ENCODE peak calls at places on chromosomes 6 and 20, in nine cellular contexts. One of them, this sample, is unnamed.

GRCh38 chr6:75492769-75493168 is 831 bp downstream of the FILIP1 start:
- DNase-seq in RPMI7951: no peak
- DNase-seq in B cell: no peak
- DNase-seq in sigmoid colon: no peak
- DNase-seq in activated CD8-positive, alpha-beta memory T cell treated with anti-CD3 and anti-CD28 coated beads for 24 hours: no peak
- DNase-seq in DMS79: no peak
- DNase-seq in fibroblast of pulmonary artery: no peak
- DNase-seq in activated T-helper 1 cell treated with Interleukin-2 at 50 U/mL for 16 hours: no peak
- DNase-seq in foreskin fibroblast: no peak
- DNase-seq in this sample: no peak

GRCh38 chr6:159555082-159555481 is 138.0 kb downstream of the SOD2 start:
- DNase-seq in sigmoid colon: no peak
- DNase-seq in activated CD8-positive, alpha-beta memory T cell treated with anti-CD3 and anti-CD28 coated beads for 24 hours: no peak
- DNase-seq in foreskin fibroblast: no peak
- DNase-seq in activated T-helper 1 cell treated with Interleukin-2 at 50 U/mL for 16 hours: no peak
- DNase-seq in B cell: no peak
- DNase-seq in fibroblast of pulmonary artery: no peak
- DNase-seq in DMS79: no peak
- DNase-seq in RPMI7951: no peak
- DNase-seq in this sample: no peak

GRCh38 chr20:57374343-57374930 is 16.8 kb upstream of the RBM38 start:
- DNase-seq in B cell: no peak
- DNase-seq in activated T-helper 1 cell treated with Interleukin-2 at 50 U/mL for 16 hours: no peak
- DNase-seq in DMS79: no peak
- DNase-seq in foreskin fibroblast: no peak
- DNase-seq in sigmoid colon: peak; percentile 57
- DNase-seq in RPMI7951: no peak
- DNase-seq in activated CD8-positive, alpha-beta memory T cell treated with anti-CD3 and anti-CD28 coated beads for 24 hours: no peak
- DNase-seq in fibroblast of pulmonary artery: no peak
- DNase-seq in this sample: no peak

GRCh38 chr20:17558154-17558940 is 11.5 kb upstream of the DSTN start:
- DNase-seq in activated T-helper 1 cell treated with Interleukin-2 at 50 U/mL for 16 hours: no peak
- DNase-seq in activated CD8-positive, alpha-beta memory T cell treated with anti-CD3 and anti-CD28 coated beads for 24 hours: no peak
- DNase-seq in B cell: no peak
- DNase-seq in RPMI7951: peak; percentile 97
- DNase-seq in fibroblast of pulmonary artery: peak; percentile 93
- DNase-seq in DMS79: peak; percentile 62
- DNase-seq in sigmoid colon: peak; percentile 83
- DNase-seq in foreskin fibroblast: peak; percentile 73
- DNase-seq in this sample: no peak

GRCh38 chr6:20569000-20569610 is 34.8 kb downstream of the CDKAL1 start:
- DNase-seq in activated T-helper 1 cell treated with Interleukin-2 at 50 U/mL for 16 hours: no peak
- DNase-seq in sigmoid colon: no peak
- DNase-seq in foreskin fibroblast: peak; percentile 4
- DNase-seq in B cell: no peak
- DNase-seq in RPMI7951: peak; percentile 49
- DNase-seq in activated CD8-positive, alpha-beta memory T cell treated with anti-CD3 and anti-CD28 coated beads for 24 hours: no peak
- DNase-seq in fibroblast of pulmonary artery: peak; percentile 23
- DNase-seq in DMS79: peak; percentile 94
- DNase-seq in this sample: no peak

GRCh38 chr6:145295746-145296145 is 439.6 kb downstream of the EPM2A start:
- DNase-seq in DMS79: no peak
- DNase-seq in activated T-helper 1 cell treated with Interleukin-2 at 50 U/mL for 16 hours: no peak
- DNase-seq in RPMI7951: no peak
- DNase-seq in B cell: no peak
- DNase-seq in activated CD8-positive, alpha-beta memory T cell treated with anti-CD3 and anti-CD28 coated beads for 24 hours: no peak
- DNase-seq in sigmoid colon: no peak
- DNase-seq in foreskin fibroblast: no peak
- DNase-seq in fibroblast of pulmonary artery: no peak
- DNase-seq in this sample: no peak

GRCh38 chr6:155100087-155100486 is 105.0 kb downstream of the TIAM2 start:
- DNase-seq in activated T-helper 1 cell treated with Interleukin-2 at 50 U/mL for 16 hours: no peak
- DNase-seq in DMS79: peak; percentile 45
- DNase-seq in foreskin fibroblast: no peak
- DNase-seq in B cell: no peak
- DNase-seq in sigmoid colon: peak; percentile 75
- DNase-seq in activated CD8-positive, alpha-beta memory T cell treated with anti-CD3 and anti-CD28 coated beads for 24 hours: no peak
- DNase-seq in fibroblast of pulmonary artery: no peak
- DNase-seq in RPMI7951: no peak
- DNase-seq in this sample: no peak

GRCh38 chr6:31948753-31949413 is 3.0 kb downstream of the CFB start:
- DNase-seq in B cell: no peak
- DNase-seq in sigmoid colon: no peak
- DNase-seq in fibroblast of pulmonary artery: no peak
- DNase-seq in DMS79: no peak
- DNase-seq in activated CD8-positive, alpha-beta memory T cell treated with anti-CD3 and anti-CD28 coated beads for 24 hours: no peak
- DNase-seq in foreskin fibroblast: peak; percentile 33
- DNase-seq in activated T-helper 1 cell treated with Interleukin-2 at 50 U/mL for 16 hours: no peak
- DNase-seq in RPMI7951: peak; percentile 86
- DNase-seq in this sample: no peak

GRCh38 chr6:36907781-36908180 is 22.0 kb downstream of the C6orf89 start:
- DNase-seq in foreskin fibroblast: no peak
- DNase-seq in fibroblast of pulmonary artery: peak; percentile 32
- DNase-seq in RPMI7951: no peak
- DNase-seq in sigmoid colon: peak; percentile 91
- DNase-seq in B cell: no peak
- DNase-seq in activated CD8-positive, alpha-beta memory T cell treated with anti-CD3 and anti-CD28 coated beads for 24 hours: no peak
- DNase-seq in activated T-helper 1 cell treated with Interleukin-2 at 50 U/mL for 16 hours: no peak
- DNase-seq in DMS79: peak; percentile 47
- DNase-seq in this sample: no peak

GRCh38 chr20:37385659-37386504 is 39.9 kb downstream of the SRC start:
- DNase-seq in RPMI7951: no peak
- DNase-seq in fibroblast of pulmonary artery: no peak
- DNase-seq in foreskin fibroblast: no peak
- DNase-seq in activated T-helper 1 cell treated with Interleukin-2 at 50 U/mL for 16 hours: no peak
- DNase-seq in activated CD8-positive, alpha-beta memory T cell treated with anti-CD3 and anti-CD28 coated beads for 24 hours: no peak
- DNase-seq in sigmoid colon: peak; percentile 60
- DNase-seq in B cell: no peak
- DNase-seq in DMS79: no peak
- DNase-seq in this sample: no peak

GRCh38 chr6:170266061-170266825 is 24.6 kb downstream of the DLL1 start:
- DNase-seq in fibroblast of pulmonary artery: no peak
- DNase-seq in B cell: no peak
- DNase-seq in RPMI7951: no peak
- DNase-seq in activated T-helper 1 cell treated with Interleukin-2 at 50 U/mL for 16 hours: no peak
- DNase-seq in sigmoid colon: no peak
- DNase-seq in DMS79: no peak
- DNase-seq in foreskin fibroblast: no peak
- DNase-seq in activated CD8-positive, alpha-beta memory T cell treated with anti-CD3 and anti-CD28 coated beads for 24 hours: no peak
- DNase-seq in this sample: no peak

GRCh38 chr20:53413188-53413631 is 180.4 kb downstream of the ZNF217 start:
- DNase-seq in fibroblast of pulmonary artery: no peak
- DNase-seq in B cell: peak; percentile 76
- DNase-seq in activated T-helper 1 cell treated with Interleukin-2 at 50 U/mL for 16 hours: peak; percentile 15
- DNase-seq in activated CD8-positive, alpha-beta memory T cell treated with anti-CD3 and anti-CD28 coated beads for 24 hours: peak; percentile 72
- DNase-seq in sigmoid colon: no peak
- DNase-seq in RPMI7951: peak; percentile 12
- DNase-seq in DMS79: peak; percentile 8
- DNase-seq in foreskin fibroblast: no peak
- DNase-seq in this sample: no peak

GRCh38 chr20:33719277-33719988 is 677 bp downstream of the PXMP4 start:
- DNase-seq in activated T-helper 1 cell treated with Interleukin-2 at 50 U/mL for 16 hours: no peak
- DNase-seq in fibroblast of pulmonary artery: no peak
- DNase-seq in activated CD8-positive, alpha-beta memory T cell treated with anti-CD3 and anti-CD28 coated beads for 24 hours: no peak
- DNase-seq in foreskin fibroblast: no peak
- DNase-seq in B cell: no peak
- DNase-seq in sigmoid colon: no peak
- DNase-seq in DMS79: no peak
- DNase-seq in RPMI7951: no peak
- DNase-seq in this sample: no peak

GRCh38 chr20:34105978-34106675 is 5.9 kb downstream of the EIF2S2 start:
- DNase-seq in fibroblast of pulmonary artery: no peak
- DNase-seq in activated T-helper 1 cell treated with Interleukin-2 at 50 U/mL for 16 hours: no peak
- DNase-seq in RPMI7951: no peak
- DNase-seq in activated CD8-positive, alpha-beta memory T cell treated with anti-CD3 and anti-CD28 coated beads for 24 hours: no peak
- DNase-seq in B cell: no peak
- DNase-seq in foreskin fibroblast: no peak
- DNase-seq in sigmoid colon: no peak
- DNase-seq in DMS79: no peak
- DNase-seq in this sample: no peak